ENCODE peak calls at places on chromosomes 13 and 19, in eight cellular contexts. E is foreskin keratinocyte; C is mucosa of descending colon; N is adipocyte; Q is GM23338; D is breast epithelium; X is CD8-positive, alpha-beta T cell; V is aorta. T is an unnamed sample.

GRCh38 chr13:94825507-94825906 is 113.2 kb upstream of the SOX21 start:
- DNase-seq in E (no peak), C (no peak), N (peak; percentile 26), Q (peak; percentile 85), D (peak; percentile 27), X (no peak), V (peak; percentile 69), T (peak; percentile 70)

GRCh38 chr19:19461306-19461670 is 54.1 kb downstream of the TSSK6 start:
- DNase-seq in E (no peak), C (no peak), N (no peak), Q (no peak), D (no peak), X (no peak), V (no peak), T (no peak)

GRCh38 chr13:97537110-97537509 is 103.1 kb downstream of the RAP2A start:
- DNase-seq in E (no peak), C (no peak), N (no peak), Q (no peak), D (no peak), X (no peak), V (no peak), T (no peak)

GRCh38 chr19:3225677-3226093 is 1.2 kb downstream of the CELF5 start:
- DNase-seq in E (no peak), C (no peak), N (no peak), Q (peak; percentile 48), D (no peak), X (no peak), V (no peak), T (no peak)

GRCh38 chr19:33325920-33326319 is 23.6 kb upstream of the CEBPA start:
- DNase-seq in E (no peak), C (no peak), N (no peak), Q (no peak), D (no peak), X (no peak), V (no peak), T (no peak)

GRCh38 chr13:110154370-110155031 is 152.5 kb downstream of the COL4A1 start:
- DNase-seq in E (no peak), C (no peak), N (no peak), Q (no peak), D (no peak), X (no peak), V (no peak), T (no peak)

GRCh38 chr19:34773555-34773864 is 495 bp upstream of the ZNF599 start:
- DNase-seq in E (no peak), C (no peak), N (no peak), Q (no peak), D (no peak), X (no peak), V (no peak), T (no peak)

GRCh38 chr13:64505511-64505910 is 2724.6 kb downstream of the PCDH9 start:
- DNase-seq in E (peak; percentile 83), C (no peak), N (peak; percentile 41), Q (no peak), D (no peak), X (no peak), V (no peak), T (no peak)

GRCh38 chr19:48398329-48399235 is 5.1 kb downstream of the GRIN2D start:
- DNase-seq in E (peak; percentile 58), C (peak; percentile 93), N (peak; percentile 58), Q (peak; percentile 97), D (peak; percentile 48), X (peak; percentile 84), V (peak; percentile 89), T (peak; percentile 92)

GRCh38 chr13:71831716-71832115 is 35.3 kb downstream of the DACH1 start:
- DNase-seq in E (no peak), C (no peak), N (no peak), Q (peak; percentile 37), D (no peak), X (no peak), V (no peak), T (no peak)

GRCh38 chr13:71828564-71828963 is 38.4 kb downstream of the DACH1 start:
- DNase-seq in E (no peak), C (no peak), N (no peak), Q (no peak), D (no peak), X (no peak), V (no peak), T (no peak)

GRCh38 chr13:71829542-71829941 is 37.5 kb downstream of the DACH1 start:
- DNase-seq in E (no peak), C (no peak), N (no peak), Q (no peak), D (no peak), X (no peak), V (no peak), T (no peak)

GRCh38 chr13:71828117-71828516 is 38.9 kb downstream of the DACH1 start:
- DNase-seq in E (no peak), C (no peak), N (no peak), Q (no peak), D (no peak), X (no peak), V (no peak), T (no peak)

GRCh38 chr13:71830736-71831135 is 36.3 kb downstream of the DACH1 start:
- DNase-seq in E (no peak), C (no peak), N (no peak), Q (no peak), D (no peak), X (no peak), V (no peak), T (no peak)
- H3K4me1 ChIP-seq in E (no peaks in the 10 kb centered on the region), C (peaks cover 6% of the 10 kb centered on the region), N (no peaks in the 10 kb centered on the region), Q (peaks cover 3% of the 10 kb centered on the region), D (no peaks in the 10 kb centered on the region), X (no peaks in the 10 kb centered on the region), V (no peaks in the 10 kb centered on the region), T (no peaks in the 10 kb centered on the region)

GRCh38 chr19:16470541-16470910 is 1.2 kb downstream of the EPS15L1 start:
- DNase-seq in E (peak; percentile 28), C (no peak), N (peak; percentile 15), Q (no peak), D (no peak), X (no peak), V (no peak), T (no peak)
- H3K4me1 ChIP-seq in E (peaks cover 5% of the 10 kb centered on the region), C (peaks cover 7% of the 10 kb centered on the region), N (peaks cover 30% of the 10 kb centered on the region), Q (peaks cover 17% of the 10 kb centered on the region), D (no peaks in the 10 kb centered on the region), X (peaks cover 21% of the 10 kb centered on the region), V (no peaks in the 10 kb centered on the region), T (peaks cover 25% of the 10 kb centered on the region)

GRCh38 chr19:14473073-14473790 is 1.9 kb downstream of the PTGER1 start:
- DNase-seq in E (no peak), C (peak; percentile 51), N (no peak), Q (peak; percentile 71), D (no peak), X (no peak), V (no peak), T (no peak)

GRCh38 chr19:14470031-14470876 is 4.9 kb downstream of the PTGER1 start:
- DNase-seq in E (no peak), C (no peak), N (no peak), Q (no peak), D (no peak), X (no peak), V (no peak), T (no peak)

GRCh38 chr19:14473915-14474578 is 1.1 kb downstream of the PTGER1 start:
- DNase-seq in E (no peak), C (peak; percentile 70), N (no peak), Q (peak; percentile 71), D (no peak), X (no peak), V (no peak), T (peak; percentile 59)

GRCh38 chr19:14472202-14472961 is 2.8 kb downstream of the PTGER1 start:
- DNase-seq in E (no peak), C (peak; percentile 83), N (peak; percentile 84), Q (peak; percentile 92), D (no peak), X (peak; percentile 89), V (peak; percentile 80), T (peak; percentile 79)

GRCh38 chr19:14471436-14472187 is 3.5 kb downstream of the PTGER1 start:
- DNase-seq in E (no peak), C (no peak), N (no peak), Q (no peak), D (no peak), X (no peak), V (no peak), T (no peak)
- H3K4me1 ChIP-seq in E (no peaks in the 10 kb centered on the region), C (peaks cover 34% of the 10 kb centered on the region), N (peaks cover 5% of the 10 kb centered on the region), Q (peaks cover 9% of the 10 kb centered on the region), D (peaks cover 7% of the 10 kb centered on the region), X (peaks cover 33% of the 10 kb centered on the region), V (no peaks in the 10 kb centered on the region), T (peaks cover 6% of the 10 kb centered on the region)

DNA sequence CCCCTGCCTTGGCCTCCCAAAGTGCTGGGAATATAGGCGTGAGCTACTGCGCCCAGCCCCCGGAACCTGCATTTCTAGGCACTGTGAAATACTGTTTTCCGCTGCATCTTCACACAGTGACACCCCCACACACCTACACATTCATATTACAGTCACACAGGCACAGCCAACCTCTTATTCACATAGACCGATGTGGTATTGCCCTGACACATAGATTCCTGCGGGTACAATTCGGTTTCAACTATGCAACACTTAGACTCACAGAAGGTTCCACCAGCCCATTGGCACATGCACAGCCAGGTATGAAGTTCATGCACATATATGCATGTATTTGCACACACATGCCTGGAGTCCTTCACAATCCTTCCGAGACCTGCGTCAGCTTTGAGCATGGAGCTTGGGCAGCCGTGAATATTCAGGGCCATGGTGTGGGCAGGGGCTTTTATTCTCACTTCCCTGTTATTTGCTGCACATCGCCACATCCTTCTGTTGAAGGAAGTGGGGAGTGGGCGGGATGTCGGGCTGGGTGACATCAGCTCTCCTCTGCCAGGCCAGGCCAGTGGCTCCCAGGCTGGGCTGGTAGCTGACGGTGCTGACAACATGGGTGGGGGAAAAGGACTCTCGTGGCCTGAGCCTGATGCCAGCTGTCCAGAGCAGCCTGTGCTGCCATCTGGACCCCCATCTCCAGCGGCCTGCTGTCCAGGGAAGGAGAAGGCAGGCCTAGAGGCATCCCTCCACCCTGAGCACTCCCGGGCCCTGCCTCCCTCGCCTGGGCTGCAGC is 5.4 kb upstream of the CDC37 start:
- DNase-seq in E (no peak), C (peak; percentile 57), N (no peak), Q (no peak), D (no peak), X (peak; percentile 60), V (peak; percentile 87), T (peak; percentile 59)
- H3K4me1 ChIP-seq in E (no peaks in the 10 kb centered on the region), C (peaks cover 13% of the 10 kb centered on the region), N (peaks cover 13% of the 10 kb centered on the region), Q (peaks cover 5% of the 10 kb centered on the region), D (peaks cover 9% of the 10 kb centered on the region), X (peaks cover 66% of the 10 kb centered on the region), V (no peaks in the 10 kb centered on the region), T (peaks cover 13% of the 10 kb centered on the region)

T was measured in testis.